ENCODE peak calls at places on chromosomes 3 and 15, in six cellular contexts. U is tibial nerve, M is GM12878, C is ascending aorta, N is HFFc6, Z is lower leg skin. X is an unnamed sample.
A peak's percentile ranks its signal among the peaks of the same experiment; 100 is the strongest.

GRCh38 chr3:189488241-189488767 is 142.9 kb upstream of the TP63 start:
- DNase-seq in M (no peak), U (no peak), C (no peak), N (no peak), Z (no peak), X (no peak)

GRCh38 chr3:146308682-146309081 is 57.8 kb upstream of the PLSCR4 start:
- DNase-seq in C (no peak), M (no peak), U (no peak), Z (peak; percentile 44), N (peak; percentile 56), X (no peak)

GRCh38 chr3:170713648-170714047 is 127.8 kb upstream of the SLC7A14 start:
- DNase-seq in Z (no peak), C (no peak), N (no peak), M (no peak), U (no peak), X (no peak)

GRCh38 chr3:170331143-170331542 is 26.4 kb upstream of the SKIL start:
- DNase-seq in N (no peak), M (no peak), Z (no peak), U (no peak), C (no peak), X (no peak)

GRCh38 chr3:195356151-195357086 is 85.5 kb upstream of the XXYLT1 start:
- DNase-seq in U (no peak), Z (no peak), N (no peak), M (no peak), C (no peak), X (peak; percentile 41)

GRCh38 chr3:42345811-42346210 is 64.6 kb downstream of the LYZL4 start:
- DNase-seq in N (no peak), C (no peak), Z (no peak), U (no peak), M (no peak), X (no peak)

GRCh38 chr3:183953471-183954070 is 64.1 kb downstream of the ABCC5 start:
- DNase-seq in C (no peak), Z (no peak), M (no peak), U (no peak), N (no peak), X (no peak)

GRCh38 chr3:186909078-186909853 is 21.1 kb upstream of the ST6GAL1 start:
- DNase-seq in M (no peak), C (no peak), Z (no peak), N (no peak), U (no peak), X (no peak)

GRCh38 chr15:63596666-63597032 is 538 bp upstream of the FBXL22 start:
- DNase-seq in N (no peak), Z (no peak), U (no peak), C (no peak), M (no peak), X (no peak)

GRCh38 chr3:190338717-190339116 is 16.5 kb upstream of the CLDN1 start:
- DNase-seq in C (no peak), N (peak; percentile 51), Z (peak; percentile 61), U (no peak), M (no peak), X (no peak)

GRCh38 chr15:49037546-49037940 is 8.7 kb downstream of the SECISBP2L start:
- DNase-seq in C (no peak), N (no peak), M (no peak), U (no peak), Z (no peak), X (no peak)

GRCh38 chr3:187458383-187458782 is 90.2 kb downstream of the RTP4 start:
- DNase-seq in M (no peak), Z (no peak), N (no peak), C (no peak), U (no peak), X (no peak)

GRCh38 chr3:104952160-104952559 is 414.5 kb upstream of the ALCAM start:
- DNase-seq in Z (no peak), C (no peak), U (no peak), N (no peak), M (no peak), X (no peak)

GRCh38 chr3:89000886-89001285 is 106.5 kb upstream of the EPHA3 start:
- DNase-seq in C (no peak), N (no peak), U (no peak), Z (no peak), M (no peak), X (no peak)

GRCh38 chr15:71083349-71083748 is 31.9 kb upstream of the THSD4 start:
- DNase-seq in N (no peak), C (peak; percentile 33), M (no peak), Z (no peak), U (no peak), X (no peak)

GRCh38 chr15:61839541-61839940 is 220.7 kb downstream of the VPS13C start:
- DNase-seq in C (no peak), U (no peak), N (no peak), Z (no peak), M (no peak), X (no peak)

GRCh38 chr3:191328383-191328962 is 721 bp upstream of the CCDC50 start:
- DNase-seq in Z (no peak), U (no peak), M (no peak), N (no peak), C (no peak), X (no peak)

GRCh38 chr3:114411811-114412803 is 118.3 kb downstream of the TIGIT start:
- DNase-seq in Z (no peak), C (no peak), M (no peak), N (peak; percentile 56), U (no peak), X (no peak)

GRCh38 chr3:188337232-188337631 is 183.3 kb downstream of the LPP start:
- DNase-seq in M (no peak), C (no peak), Z (no peak), N (no peak), U (no peak), X (no peak)

GRCh38 chr3:148146947-148147346 is 550.8 kb upstream of the AGTR1 start:
- DNase-seq in C (no peak), U (no peak), M (no peak), N (no peak), Z (no peak), X (no peak)

GRCh38 chr3:113963879-113964278 is 16.1 kb downstream of the ZDHHC23 start:
- DNase-seq in M (no peak), U (no peak), N (no peak), C (no peak), Z (no peak), X (no peak)

GRCh38 chr3:49157289-49157688 is 8.8 kb downstream of the CCDC71 start:
- DNase-seq in Z (no peak), C (no peak), N (no peak), U (no peak), M (no peak), X (no peak)

DNA sequence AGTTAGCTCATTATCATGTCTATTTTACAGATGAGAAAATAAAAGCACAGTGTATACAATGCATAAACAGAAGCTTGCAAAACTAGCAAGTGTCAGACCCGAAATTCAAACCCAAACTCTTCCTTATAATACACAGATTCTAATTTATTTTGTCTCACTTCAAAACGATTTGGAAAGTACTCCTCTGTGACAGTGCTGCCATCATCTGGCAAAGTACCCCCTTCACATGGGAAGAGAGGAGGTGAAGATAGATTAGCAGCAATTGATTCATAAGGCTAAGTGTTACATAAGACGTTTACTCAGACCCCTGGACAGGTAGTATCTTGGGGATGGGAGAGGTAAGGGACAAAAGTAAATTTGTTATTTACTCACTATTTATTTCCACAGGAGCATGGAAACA is 744.0 kb upstream of the SGO1 start:
- DNase-seq in Z (no peak), N (peak; percentile 11), M (no peak), U (no peak), C (no peak), X (no peak)
- TF ChIP-seq CTCF in Z (no peak), N (peak; percentile 71), M (peak; percentile 36), U (no peak), C (no peak), X (peak; percentile 13)

GRCh38 chr3:25041871-25042584 is 386.0 kb upstream of the RARB start:
- DNase-seq in C (no peak), N (no peak), M (no peak), Z (no peak), U (no peak), X (no peak)
- TF ChIP-seq CTCF in C (no peak), N (no peak), M (no peak), Z (no peak), U (no peak), X (no peak)

DNA sequence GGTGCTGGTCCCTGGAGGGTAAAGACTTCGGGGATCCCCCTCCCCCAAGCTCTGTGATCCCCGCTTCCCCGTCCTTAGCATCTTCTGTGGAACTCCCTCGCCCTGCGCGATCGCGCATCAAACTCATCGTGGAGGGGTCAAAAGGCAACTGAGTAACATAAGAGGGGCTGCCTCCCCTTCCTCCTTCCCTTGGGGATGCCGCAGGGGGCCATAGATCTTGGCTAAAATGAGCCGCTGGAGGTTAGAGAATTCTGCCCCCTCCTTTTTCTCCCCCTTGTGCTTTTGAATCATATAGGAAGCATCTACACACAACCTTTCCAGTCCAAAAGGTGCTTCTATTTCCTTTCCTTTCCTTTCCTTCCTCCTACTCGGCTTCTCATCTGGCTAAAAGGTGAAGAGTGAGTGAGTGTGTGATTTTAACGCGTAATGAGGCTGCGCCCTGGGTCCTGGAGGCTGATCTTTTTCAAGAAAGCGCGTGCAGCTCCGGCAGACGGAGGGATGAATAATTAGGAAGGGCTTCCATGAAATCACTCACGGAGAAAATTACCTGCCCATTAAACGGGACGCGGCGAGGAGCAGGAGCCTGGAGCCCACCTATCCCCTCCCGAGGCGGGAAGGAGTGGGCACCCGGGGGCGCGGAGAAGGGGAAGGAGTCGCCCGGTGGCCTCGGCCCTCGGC is 832 bp upstream of the ROBO2 start:
- DNase-seq in Z (no peak), C (no peak), N (no peak), M (no peak), U (no peak), X (peak; percentile 41)
- TF ChIP-seq CTCF in Z (no peak), C (no peak), N (no peak), M (no peak), U (no peak), X (no peak)

GRCh38 chr15:101610628-101611000 is 41.6 kb downstream of the TM2D3 start:
- DNase-seq in N (no peak), M (no peak), C (no peak), Z (no peak), U (no peak), X (no peak)

GRCh38 chr15:101611007-101611406 is 41.2 kb downstream of the TM2D3 start:
- DNase-seq in N (no peak), Z (no peak), U (no peak), C (no peak), M (no peak), X (no peak)

GRCh38 chr15:101613130-101614000 is 38.8 kb downstream of the TM2D3 start:
- DNase-seq in N (peak; percentile 11), C (peak; percentile 27), Z (peak; percentile 47), M (no peak), U (peak; percentile 27), X (peak; percentile 55)

GRCh38 chr15:101612676-101613075 is 39.5 kb downstream of the TM2D3 start:
- DNase-seq in Z (no peak), U (no peak), M (no peak), N (no peak), C (no peak), X (no peak)

DNA sequence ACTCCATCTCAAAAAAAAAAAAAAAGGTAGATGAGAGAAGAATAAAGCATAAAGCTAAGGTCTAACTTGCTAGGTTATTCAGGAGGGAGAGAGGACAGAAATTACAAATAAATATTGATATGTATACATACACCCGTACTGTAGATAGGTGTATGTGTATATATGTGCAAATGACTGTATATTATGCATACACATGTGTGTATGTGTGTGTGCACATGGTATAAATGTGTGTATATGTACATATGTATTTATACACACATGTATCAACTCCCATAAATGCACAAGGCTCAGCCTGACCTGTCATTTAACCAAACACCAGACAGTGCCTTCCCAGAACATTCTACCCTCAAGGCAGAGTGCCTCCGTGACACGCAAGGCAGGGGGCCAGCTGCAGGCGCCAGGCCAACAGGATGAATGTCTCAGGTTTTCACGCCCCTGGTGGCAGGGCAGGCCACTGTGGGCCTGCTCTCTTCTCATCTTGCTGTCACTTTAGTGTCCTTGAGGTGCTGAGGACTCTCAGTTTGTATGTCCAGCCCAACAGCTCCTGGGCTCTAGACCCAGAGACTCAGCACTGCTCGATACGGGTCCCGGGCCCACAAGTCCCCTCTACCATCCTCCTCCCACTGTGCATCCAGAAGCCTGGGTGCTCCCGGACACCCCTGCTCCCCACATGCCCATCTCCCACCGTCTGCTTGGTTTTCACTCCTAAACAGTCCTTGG is 40.4 kb downstream of the TM2D3 start:
- DNase-seq in U (no peak), C (no peak), N (no peak), Z (no peak), M (no peak), X (no peak)
- TF ChIP-seq CTCF in U (no peak), C (no peak), N (no peak), Z (no peak), M (no peak), X (no peak)

X was measured in dorsolateral prefrontal cortex.